ENCODE peak calls at places on chromosomes 11 and 22, in eight cellular contexts. D is psoas muscle; P is T-cell; R is islet precursor cell; K is NAMALWA; E is stimulated activated CD4-positive, alpha-beta T cell treated with anti-CD3 and anti-CD28 coated beads, Interleukin-12 subunit alpha, Interleukin-12 subunit beta, amount 100 ng/mL, for 4 hours; M is body of pancreas; Y is dorsolateral prefrontal cortex. Z is an unnamed sample.
A peak's percentile ranks its signal among the peaks of the same experiment; 100 is the strongest.

GRCh38 chr11:561148-562003 is 606 bp downstream of the RASSF7 start:
- DNase-seq in D (no peak), P (no peak), R (peak; percentile 59), K (peak; percentile 46), E (no peak), M (peak; percentile 93), Y (no peak), Z (peak; percentile 93)

GRCh38 chr11:17810736-17811135 is 76.2 kb downstream of the KCNC1 start:
- DNase-seq in D (no peak), P (no peak), R (no peak), K (no peak), E (no peak), M (no peak), Y (no peak), Z (no peak)

GRCh38 chr22:31945971-31946680 is 1.8 kb downstream of the YWHAH start:
- DNase-seq in D (no peak), P (no peak), R (no peak), K (peak; percentile 33), E (no peak), M (no peak), Y (peak; percentile 11), Z (no peak)

GRCh38 chr11:72573380-72573949 is 100.8 kb downstream of the PDE2A start:
- DNase-seq in D (no peak), P (no peak), R (peak; percentile 84), K (peak; percentile 52), E (no peak), M (peak; percentile 28), Y (no peak), Z (no peak)

GRCh38 chr22:50308597-50308935 is 1.1 kb upstream of the PLXNB2 start:
- DNase-seq in D (peak; percentile 90), P (no peak), R (peak; percentile 86), K (no peak), E (no peak), M (peak; percentile 82), Y (no peak), Z (no peak)

GRCh38 chr11:62427630-62428233 is 8.9 kb downstream of the SCGB1A1 start:
- DNase-seq in D (no peak), P (no peak), R (no peak), K (no peak), E (no peak), M (no peak), Y (no peak), Z (no peak)

GRCh38 chr11:133842730-133843129 is 2.6 kb downstream of the SPATA19 start:
- DNase-seq in D (no peak), P (no peak), R (peak; percentile 45), K (no peak), E (no peak), M (no peak), Y (no peak), Z (no peak)

GRCh38 chr11:63518548-63518947 is 12.7 kb downstream of the LGALS12 start:
- DNase-seq in D (no peak), P (no peak), R (no peak), K (peak; percentile 21), E (no peak), M (no peak), Y (no peak), Z (no peak)

GRCh38 chr22:20510811-20511577 is 3.6 kb downstream of the MED15 start:
- DNase-seq in D (no peak), P (no peak), R (no peak), K (no peak), E (no peak), M (no peak), Y (no peak), Z (no peak)